ENCODE peak calls at places on chromosome 11, in eight cellular contexts. O is midbrain, S is mammary epithelial cell, Q is OCI-LY7, W is HFF-Myc, A is foreskin melanocyte, J is immature natural killer cell, H is NCI-H774. P is an unnamed sample.

GRCh38 chr11:390175-390574 is 3.8 kb upstream of the PKP3 start:
- DNase-seq in O (no peak), S (no peak), Q (no peak), W (no peak), A (no peak), J (no peak), H (peak; percentile 16), P (no peak)

GRCh38 chr11:41056892-41057569 is 402.4 kb downstream of the LRRC4C start:
- DNase-seq in O (no peak), S (no peak), Q (no peak), W (no peak), A (no peak), J (no peak), H (no peak), P (no peak)

GRCh38 chr11:1119282-1120146 is 38.2 kb upstream of the MUC5AC start:
- DNase-seq in O (no peak), S (no peak), Q (no peak), W (no peak), A (no peak), J (no peak), H (no peak), P (no peak)

GRCh38 chr11:1987024-1987423 is 10.6 kb downstream of the H19 start:
- DNase-seq in O (no peak), S (no peak), Q (no peak), W (no peak), A (no peak), J (no peak), H (no peak), P (no peak)

GRCh38 chr11:47592970-47593369 is 1.2 kb downstream of the C1QTNF4 start:
- DNase-seq in O (no peak), S (no peak), Q (no peak), W (no peak), A (no peak), J (no peak), H (no peak), P (no peak)

GRCh38 chr11:74937696-74938475 is 11.0 kb downstream of the XRRA1 start:
- DNase-seq in O (no peak), S (peak; percentile 20), Q (no peak), W (no peak), A (no peak), J (no peak), H (no peak), P (no peak)

GRCh38 chr11:61912530-61912898 is 4.9 kb downstream of the RAB3IL1 start:
- DNase-seq in O (no peak), S (no peak), Q (no peak), W (no peak), A (no peak), J (no peak), H (no peak), P (no peak)

GRCh38 chr11:3944198-3944597 is 88.7 kb downstream of the STIM1 start:
- DNase-seq in O (no peak), S (no peak), Q (no peak), W (no peak), A (no peak), J (no peak), H (no peak), P (no peak)

GRCh38 chr11:69940246-69940610 is 121.0 kb upstream of the FGF3 start:
- DNase-seq in O (no peak), S (no peak), Q (no peak), W (no peak), A (no peak), J (no peak), H (no peak), P (no peak)

GRCh38 chr11:73334244-73335203 is 26.4 kb downstream of the ARHGEF17 start:
- DNase-seq in O (no peak), S (peak; percentile 64), Q (peak; percentile 36), W (no peak), A (no peak), J (no peak), H (no peak), P (peak; percentile 53)

GRCh38 chr11:118004543-118005223 is 18.5 kb downstream of the IL10RA start:
- DNase-seq in O (no peak), S (no peak), Q (no peak), W (no peak), A (no peak), J (no peak), H (no peak), P (no peak)

GRCh38 chr11:77400775-77401469 is 73.0 kb downstream of the PAK1 start:
- DNase-seq in O (no peak), S (no peak), Q (no peak), W (no peak), A (no peak), J (no peak), H (no peak), P (no peak)

GRCh38 chr11:18769802-18770456 is 21.7 kb downstream of the PTPN5 start:
- DNase-seq in O (no peak), S (no peak), Q (peak; percentile 20), W (no peak), A (no peak), J (no peak), H (no peak), P (no peak)

GRCh38 chr11:75815345-75815983 is 454 bp downstream of the UVRAG start:
- DNase-seq in O (no peak), S (no peak), Q (peak; percentile 44), W (no peak), A (peak; percentile 24), J (peak; percentile 67), H (no peak), P (no peak)

GRCh38 chr11:22875869-22876473 is 15.7 kb upstream of the CCDC179 start:
- DNase-seq in O (peak; percentile 81), S (peak; percentile 70), Q (peak; percentile 83), W (peak; percentile 72), A (peak; percentile 66), J (peak; percentile 51), H (peak; percentile 85), P (peak; percentile 88)

GRCh38 chr11:73323464-73323863 is 15.4 kb downstream of the ARHGEF17 start:
- DNase-seq in O (peak; percentile 9), S (no peak), Q (no peak), W (no peak), A (no peak), J (no peak), H (no peak), P (no peak)

GRCh38 chr11:35151241-35151640 is 12.3 kb downstream of the CD44 start:
- DNase-seq in O (no peak), S (no peak), Q (no peak), W (no peak), A (no peak), J (no peak), H (no peak), P (no peak)

GRCh38 chr11:47394322-47395224 is 13.8 kb upstream of the SLC39A13 start:
- DNase-seq in O (no peak), S (no peak), Q (peak; percentile 88), W (no peak), A (no peak), J (peak; percentile 66), H (no peak), P (no peak)

GRCh38 chr11:74257934-74258553 is 53.4 kb downstream of the P4HA3 start:
- DNase-seq in O (peak; percentile 4), S (no peak), Q (no peak), W (no peak), A (no peak), J (no peak), H (no peak), P (no peak)